ENCODE peak calls at places on chromosomes 2 and 18, in seven cellular contexts. T is M059J; G is activated CD4-positive, alpha-beta T cell treated with anti-CD3 and anti-CD28 coated beads for 4 hours; M is RKO; I is HEK293T; E is head of caudate nucleus; A is A549. Y is an unnamed sample.

GRCh38 chr2:9251154-9252001 is 44.8 kb downstream of the ASAP2 start:
- DNase-seq in M (no peak), T (peak; percentile 95), G (no peak), A (peak; percentile 71), E (no peak), I (no peak), Y (no peak)

GRCh38 chr2:194346189-194346588 is 1310.8 kb upstream of the SLC39A10 start:
- DNase-seq in E (no peak), A (no peak), I (no peak), G (no peak), T (no peak), M (no peak), Y (no peak)

GRCh38 chr2:47429795-47430194 is 26.8 kb downstream of the MSH2 start:
- DNase-seq in T (peak; percentile 71), A (no peak), M (peak; percentile 54), E (no peak), G (no peak), I (no peak), Y (no peak)

GRCh38 chr18:23291456-23292205 is 156.3 kb downstream of the CABLES1 start:
- DNase-seq in T (peak; percentile 86), I (no peak), M (no peak), A (no peak), E (no peak), G (no peak), Y (peak; percentile 11)

GRCh38 chr2:179096090-179096489 is 46.2 kb upstream of the CCDC141 start:
- DNase-seq in M (no peak), A (no peak), E (no peak), I (no peak), T (no peak), G (no peak), Y (peak; percentile 30)

GRCh38 chr18:49784427-49785185 is 28.7 kb downstream of the ACAA2 start:
- DNase-seq in T (peak; percentile 34), M (no peak), E (no peak), G (no peak), I (no peak), A (no peak), Y (no peak)

GRCh38 chr2:234363647-234364294 is 133.1 kb downstream of the ARL4C start:
- DNase-seq in M (no peak), I (no peak), A (peak; percentile 14), G (no peak), E (no peak), T (no peak), Y (no peak)

GRCh38 chr2:128773641-128774319 is 455.1 kb upstream of the HS6ST1 start:
- DNase-seq in E (no peak), M (no peak), G (no peak), A (no peak), T (no peak), I (no peak), Y (no peak)

GRCh38 chr2:183665976-183666375 is 541.7 kb downstream of the NUP35 start:
- DNase-seq in E (no peak), M (no peak), I (no peak), A (no peak), G (no peak), T (peak; percentile 13), Y (no peak)

GRCh38 chr18:45806226-45806625 is 19.2 kb upstream of the SIGLEC15 start:
- DNase-seq in E (no peak), T (peak; percentile 62), G (no peak), M (no peak), A (no peak), I (no peak), Y (no peak)

GRCh38 chr2:140988597-140988996 is 1142.2 kb downstream of the LRP1B start:
- DNase-seq in E (no peak), T (no peak), A (no peak), I (no peak), G (no peak), M (no peak), Y (no peak)

GRCh38 chr18:23593720-23594119 is 7.4 kb upstream of the NPC1 start:
- DNase-seq in E (no peak), M (peak; percentile 87), A (peak; percentile 45), I (no peak), T (peak; percentile 96), G (no peak), Y (no peak)

GRCh38 chr2:10771786-10772185 is 40.8 kb downstream of the PDIA6 start:
- DNase-seq in I (no peak), E (no peak), T (no peak), A (no peak), G (no peak), M (no peak), Y (no peak)